ENCODE peak calls at places on chromosomes 7 and 10, in four cellular contexts. T is PC-3, W is left ventricle myocardium inferior, Y is GM23248. U is an unnamed sample.

GRCh38 chr7:74474271-74474865 is 20.7 kb downstream of the GTF2IRD1 start:
- DNase-seq in T (peak; percentile 37), W (no peak), Y (peak; percentile 52), U (no peak)

GRCh38 chr10:485776-486572 is 203.5 kb downstream of the DIP2C start:
- DNase-seq in T (no peak), W (no peak), Y (peak; percentile 77), U (no peak)

GRCh38 chr10:76082956-76083355 is 651.5 kb downstream of the LRMDA start:
- DNase-seq in T (peak; percentile 73), W (no peak), Y (peak; percentile 47), U (peak; percentile 8)

GRCh38 chr10:91617073-91617580 is 15.7 kb downstream of the PPP1R3C start:
- DNase-seq in T (peak; percentile 83), W (no peak), Y (peak; percentile 68), U (no peak)

GRCh38 chr10:1293636-1294440 is 237.7 kb downstream of the WDR37 start:
- DNase-seq in T (no peak), W (no peak), Y (no peak), U (no peak)

GRCh38 chr10:45411607-45411940 is 37.6 kb downstream of the ALOX5 start:
- DNase-seq in T (no peak), W (no peak), Y (no peak), U (no peak)

GRCh38 chr7:4084271-4084670 is 597.8 kb upstream of the FOXK1 start:
- DNase-seq in T (no peak), W (no peak), Y (no peak), U (no peak)

GRCh38 chr10:95326396-95326795 is 35.6 kb upstream of the PDLIM1 start:
- DNase-seq in T (no peak), W (no peak), Y (no peak), U (no peak)

GRCh38 chr7:45246339-45246738 is 88.7 kb downstream of the RAMP3 start:
- DNase-seq in T (no peak), W (no peak), Y (no peak), U (no peak)

GRCh38 chr10:25698638-25699037 is 235.4 kb upstream of the MYO3A start:
- DNase-seq in T (no peak), W (no peak), Y (no peak), U (no peak)

GRCh38 chr10:93115661-93116383 is 42.1 kb downstream of the CYP26A1 start:
- DNase-seq in T (peak; percentile 70), W (peak; percentile 61), Y (peak; percentile 62), U (peak; percentile 75)

GRCh38 chr7:151693140-151693539 is 173.4 kb upstream of the RHEB start:
- DNase-seq in T (no peak), W (peak; percentile 27), Y (no peak), U (no peak)

GRCh38 chr10:124004372-124004928 is 88.9 kb downstream of the CHST15 start:
- DNase-seq in T (no peak), W (no peak), Y (no peak), U (no peak)

GRCh38 chr7:105210721-105211205 is 178.0 kb downstream of the SRPK2 start:
- DNase-seq in T (no peak), W (peak; percentile 32), Y (no peak), U (no peak)

GRCh38 chr10:86670876-86671275 is 2.6 kb downstream of the LDB3 start:
- DNase-seq in T (no peak), W (no peak), Y (no peak), U (no peak)
- H3K4me3 ChIP-seq in T (no peak overlapping the region), W (peak overlapping the region; percentile 77), Y (no peak overlapping the region), U (peak overlapping the region; percentile 29)

DNA sequence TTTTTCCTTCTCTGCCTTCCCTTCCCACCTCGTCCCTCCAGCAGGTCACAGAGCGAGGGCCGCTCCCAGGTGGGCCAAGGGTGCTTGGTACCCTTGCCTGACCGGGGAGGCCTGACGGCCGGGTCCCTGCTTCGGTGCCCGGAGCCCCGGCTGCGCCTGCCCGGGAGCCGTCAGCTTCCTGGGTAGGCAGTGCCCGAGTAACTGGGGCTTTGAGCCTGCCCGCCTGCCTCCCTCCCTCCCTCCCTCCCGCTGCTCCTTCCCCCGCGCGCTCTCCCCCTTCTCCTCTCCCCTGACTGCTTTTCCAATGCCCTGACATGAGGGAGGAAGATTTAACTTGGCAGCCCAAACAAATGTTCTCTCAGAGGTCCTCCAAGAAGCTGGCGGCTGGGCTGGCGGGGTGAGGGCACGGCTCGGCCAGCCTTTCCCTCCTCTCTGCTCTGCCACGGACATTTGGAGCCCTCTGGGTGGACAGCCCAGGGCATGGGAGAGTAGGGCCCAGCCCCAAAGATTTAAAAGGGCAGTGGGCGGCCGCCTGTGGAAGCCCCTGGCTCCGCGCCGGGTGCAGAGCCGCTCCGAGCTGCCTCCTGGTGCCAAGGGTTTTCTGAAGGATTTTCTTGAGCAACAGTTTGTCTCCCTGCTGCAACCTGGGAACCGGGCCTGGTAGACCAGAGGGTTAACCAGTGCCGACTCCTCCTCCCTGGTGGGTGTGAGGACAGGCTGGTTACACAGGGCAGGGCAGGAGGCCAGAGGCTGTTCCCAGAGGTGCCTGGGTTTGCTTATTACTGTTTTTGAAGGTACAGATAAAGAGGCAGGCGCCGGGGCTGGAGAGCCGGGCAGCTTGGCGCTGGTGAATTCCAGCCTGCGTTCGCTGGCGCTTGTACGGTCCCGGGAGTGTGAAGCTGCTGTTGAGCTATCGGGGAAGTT is 2.1 kb downstream of the ZMIZ1 start:
- DNase-seq in T (peak; percentile 100), W (peak; percentile 92), Y (peak; percentile 95), U (peak; percentile 94)
- H3K4me1 ChIP-seq in T (peaks cover 44% of the 10 kb centered on the region), W (peaks cover 87% of the 10 kb centered on the region), Y (peaks cover 24% of the 10 kb centered on the region), U (peaks cover 56% of the 10 kb centered on the region)

DNA sequence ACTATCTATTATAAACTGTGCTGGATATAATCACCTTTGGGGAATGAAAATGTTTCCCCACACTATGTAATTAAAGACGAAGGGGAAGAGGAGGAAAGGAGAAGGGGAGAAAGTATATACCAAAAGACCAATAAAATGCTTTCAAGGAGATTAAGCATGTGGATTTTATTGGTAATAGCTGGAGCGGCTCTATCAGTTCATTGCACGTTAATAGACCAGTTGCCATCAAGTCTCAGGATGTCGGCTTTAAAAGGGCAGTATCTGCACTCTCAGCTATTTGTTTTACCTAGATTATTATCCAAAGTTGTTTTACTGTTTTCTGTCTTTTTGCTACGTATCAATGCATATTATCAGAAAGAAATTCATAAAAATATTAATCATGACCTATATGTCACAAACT is 9.0 kb downstream of the ETV1 start:
- DNase-seq in T (no peak), W (no peak), Y (peak; percentile 24), U (no peak)
- H3K4me3 ChIP-seq in T (peak overlapping the region; percentile 2), W (peak overlapping the region; percentile 36), Y (peak overlapping the region; percentile 53), U (no peak overlapping the region)

DNA sequence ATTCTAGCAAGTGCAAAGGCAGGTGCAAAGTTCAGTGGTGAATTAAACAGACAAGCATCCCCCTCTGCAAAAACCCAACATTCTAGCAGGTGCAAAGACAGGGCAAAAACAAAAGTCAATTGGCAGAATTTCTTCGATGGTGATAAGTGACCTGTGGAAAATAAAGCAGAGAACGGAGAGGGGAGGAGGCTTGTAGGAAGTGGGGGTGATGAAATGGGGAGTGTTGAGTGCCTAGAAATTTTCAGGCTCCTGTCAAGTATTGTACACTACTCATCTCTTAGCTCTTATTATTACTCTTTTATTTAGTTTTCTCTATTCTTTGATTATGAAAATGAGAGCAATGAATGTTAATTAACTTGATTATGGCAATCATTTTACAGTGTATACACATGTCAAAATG is 2.4 kb upstream of the CD36 start:
- DNase-seq in T (no peak), W (no peak), Y (no peak), U (no peak)
- H3K4me1 ChIP-seq in T (peaks cover 20% of the 10 kb centered on the region), W (peaks cover 70% of the 10 kb centered on the region), Y (peaks cover 48% of the 10 kb centered on the region), U (no peaks in the 10 kb centered on the region)

GRCh38 chr10:128070161-128070560 is 56.1 kb downstream of the MKI67 start:
- DNase-seq in T (no peak), W (no peak), Y (no peak), U (peak; percentile 5)

GRCh38 chr10:128067691-128068397 is 58.4 kb downstream of the MKI67 start:
- DNase-seq in T (no peak), W (no peak), Y (no peak), U (peak; percentile 7)

GRCh38 chr10:128068398-128069285 is 57.6 kb downstream of the MKI67 start:
- DNase-seq in T (no peak), W (no peak), Y (no peak), U (peak; percentile 7)

GRCh38 chr10:128070721-128071416 is 55.4 kb downstream of the MKI67 start:
- DNase-seq in T (no peak), W (no peak), Y (no peak), U (peak; percentile 5)

DNA sequence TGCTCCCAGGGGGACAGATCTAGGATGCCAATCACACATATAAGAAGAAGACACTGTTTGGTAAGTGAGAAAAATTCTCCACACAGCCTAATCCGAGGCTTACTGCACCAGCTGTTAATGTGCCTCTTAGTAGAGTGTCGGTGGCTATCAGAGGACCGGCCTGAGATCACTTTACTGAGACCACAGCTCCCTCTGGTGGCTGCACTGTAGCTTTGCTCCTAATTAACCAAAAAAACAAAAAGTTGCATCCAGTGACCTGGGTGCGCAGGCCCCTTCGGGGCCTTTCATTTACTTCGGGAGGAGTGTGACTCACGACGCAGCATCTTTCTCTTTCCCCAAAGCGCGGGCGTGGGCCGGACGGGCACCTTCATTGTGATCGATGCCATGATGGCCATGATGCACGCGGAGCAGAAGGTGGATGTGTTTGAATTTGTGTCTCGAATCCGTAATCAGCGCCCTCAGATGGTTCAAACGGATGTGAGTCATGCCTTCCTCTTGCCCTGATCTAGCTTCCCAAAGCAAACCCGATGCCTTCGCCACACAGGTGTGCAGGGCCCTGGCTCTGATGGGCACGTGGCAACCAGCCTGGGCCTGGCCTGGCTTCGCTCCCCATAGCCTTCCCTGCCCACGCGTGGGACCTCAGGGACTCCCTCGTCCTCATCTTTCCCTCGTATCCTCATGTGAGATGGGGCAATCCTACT is 56.7 kb downstream of the MKI67 start:
- DNase-seq in T (peak; percentile 64), W (peak; percentile 67), Y (peak; percentile 86), U (peak; percentile 80)
- H3K4me3 ChIP-seq in T (no peak overlapping the region), W (no peak overlapping the region), Y (no peak overlapping the region), U (no peak overlapping the region)

DNA sequence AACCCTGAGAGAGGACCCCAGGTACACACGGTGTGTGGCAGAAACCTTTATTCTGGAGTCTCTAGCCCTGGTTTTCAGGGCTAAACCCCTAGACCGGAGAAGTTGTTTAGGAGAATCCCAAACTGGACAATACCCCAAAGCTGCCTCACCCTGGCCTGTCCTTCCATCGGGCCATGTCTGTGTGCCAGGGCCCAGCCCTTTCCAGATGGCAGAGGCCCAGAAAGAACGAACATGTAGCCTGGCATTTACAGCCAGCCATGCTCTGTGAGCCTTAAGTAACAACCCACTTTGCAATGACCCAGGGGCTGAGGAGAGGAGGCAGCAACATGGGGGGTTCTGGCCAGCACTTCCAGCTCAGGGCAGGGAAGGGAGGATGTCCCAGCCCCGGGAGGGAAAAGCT is 142.1 kb downstream of the NEURL1 start:
- DNase-seq in T (no peak), W (no peak), Y (no peak), U (no peak)
- H3K4me1 ChIP-seq in T (no peaks in the 10 kb centered on the region), W (peaks cover 62% of the 10 kb centered on the region), Y (peaks cover 61% of the 10 kb centered on the region), U (peaks cover 21% of the 10 kb centered on the region)

U was measured in transverse colon.